ENCODE peak calls at places on chromosomes 2 and 18, in nine cellular contexts. W is choroid plexus epithelial cell, P is coronary artery, Z is uterus, G is cardiac muscle cell, Y is astrocyte of the spinal cord, Q is pancreas, A is PC-3, R is esophagus squamous epithelium. H is an unnamed sample.

GRCh38 chr18:46220116-46220515 is 115.9 kb downstream of the HAUS1 start:
- DNase-seq in W (peak; percentile 63), P (no peak), Z (no peak), G (no peak), Y (peak; percentile 59), Q (no peak), A (peak; percentile 16), R (no peak), H (no peak)

GRCh38 chr2:118437501-118437900 is 349.2 kb downstream of the INSIG2 start:
- DNase-seq in W (no peak), P (no peak), Z (no peak), G (no peak), Y (peak; percentile 10), Q (no peak), A (no peak), R (no peak), H (no peak)

GRCh38 chr2:163157411-163157810 is 318.8 kb upstream of the KCNH7 start:
- DNase-seq in W (peak; percentile 72), P (no peak), Z (no peak), G (no peak), Y (peak; percentile 53), Q (no peak), A (no peak), R (no peak), H (no peak)

GRCh38 chr2:158914731-158915130 is 53.7 kb upstream of the TANC1 start:
- DNase-seq in W (no peak), P (no peak), Z (no peak), G (no peak), Y (no peak), Q (no peak), A (no peak), R (no peak), H (no peak)

GRCh38 chr2:23843051-23843976 is 83.6 kb downstream of the ATAD2B start:
- DNase-seq in W (peak; percentile 10), P (no peak), Z (peak; percentile 51), G (no peak), Y (peak; percentile 34), Q (no peak), A (no peak), R (no peak), H (no peak)

GRCh38 chr2:117888897-117889296 is 74.4 kb downstream of the DDX18 start:
- DNase-seq in W (no peak), P (no peak), Z (no peak), G (no peak), Y (no peak), Q (no peak), A (no peak), R (no peak), H (no peak)

GRCh38 chr2:68420254-68420910 is 46.7 kb downstream of the FBXO48 start:
- DNase-seq in W (peak; percentile 70), P (no peak), Z (no peak), G (no peak), Y (peak; percentile 19), Q (no peak), A (no peak), R (no peak), H (no peak)

GRCh38 chr2:39099820-39100728 is 20.8 kb downstream of the SOS1 start:
- DNase-seq in W (peak; percentile 57), P (no peak), Z (no peak), G (no peak), Y (peak; percentile 17), Q (no peak), A (peak; percentile 46), R (no peak), H (no peak)

GRCh38 chr2:217628061-217628460 is 374.7 kb downstream of the TNS1 start:
- DNase-seq in W (no peak), P (peak; percentile 16), Z (no peak), G (no peak), Y (no peak), Q (no peak), A (no peak), R (no peak), H (no peak)

GRCh38 chr2:152189622-152190495 is 14.3 kb upstream of the STAM2 start:
- DNase-seq in W (peak; percentile 87), P (no peak), Z (peak; percentile 53), G (peak; percentile 59), Y (peak; percentile 75), Q (no peak), A (peak; percentile 80), R (no peak), H (no peak)

GRCh38 chr2:5453224-5453623 is 239.0 kb upstream of the SOX11 start:
- DNase-seq in W (no peak), P (no peak), Z (no peak), G (no peak), Y (no peak), Q (no peak), A (no peak), R (no peak), H (no peak)

GRCh38 chr2:153145470-153145869 is 333.1 kb downstream of the RPRM start:
- DNase-seq in W (no peak), P (no peak), Z (no peak), G (no peak), Y (no peak), Q (no peak), A (no peak), R (no peak), H (no peak)

GRCh38 chr2:60745761-60746160 is 10.3 kb upstream of the PAPOLG start:
- DNase-seq in W (no peak), P (no peak), Z (no peak), G (no peak), Y (no peak), Q (no peak), A (no peak), R (no peak), H (no peak)

GRCh38 chr18:56083097-56083865 is 495.3 kb upstream of the TCF4 start:
- DNase-seq in W (peak; percentile 55), P (no peak), Z (peak; percentile 25), G (no peak), Y (peak; percentile 64), Q (peak; percentile 41), A (no peak), R (no peak), H (no peak)
- TF ChIP-seq CTCF in W (peak; percentile 21), P (no peak), Z (no peak), G (peak; percentile 32), Y (peak; percentile 16), Q (no peak), A (peak; percentile 22), R (no peak), H (no peak)

GRCh38 chr2:232402518-232402917 is 4.1 kb upstream of the ALPG start:
- DNase-seq in W (no peak), P (no peak), Z (no peak), G (no peak), Y (no peak), Q (no peak), A (no peak), R (no peak), H (no peak)
- H3K4me3 ChIP-seq in W (no peak overlapping the region), P (no peak overlapping the region), Z (no peak overlapping the region), G (no peak overlapping the region), Y (no peak overlapping the region), Q (no peak overlapping the region), A (no peak overlapping the region), R (no peak overlapping the region), H (no peak overlapping the region)

GRCh38 chr2:106193491-106193976 is 567 bp downstream of the UXS1 start:
- DNase-seq in W (peak; percentile 8), P (peak; percentile 78), Z (peak; percentile 24), G (peak; percentile 72), Y (peak; percentile 15), Q (peak; percentile 74), A (no peak), R (no peak), H (no peak)

GRCh38 chr2:106195456-106195855 is 1.4 kb upstream of the UXS1 start:
- DNase-seq in W (no peak), P (no peak), Z (no peak), G (no peak), Y (no peak), Q (no peak), A (no peak), R (no peak), H (no peak)

GRCh38 chr2:106195996-106196395 is 1.9 kb upstream of the UXS1 start:
- DNase-seq in W (no peak), P (no peak), Z (no peak), G (no peak), Y (no peak), Q (no peak), A (no peak), R (no peak), H (no peak)

GRCh38 chr2:106192752-106193490 is 1.2 kb downstream of the UXS1 start:
- DNase-seq in W (peak; percentile 98), P (no peak), Z (peak; percentile 23), G (peak; percentile 36), Y (peak; percentile 80), Q (no peak), A (peak; percentile 55), R (no peak), H (peak; percentile 36)

GRCh38 chr2:106193977-106194778 is at the start of gene UXS1:
- DNase-seq in W (peak; percentile 98), P (peak; percentile 98), Z (peak; percentile 98), G (peak; percentile 98), Y (peak; percentile 98), Q (peak; percentile 98), A (peak; percentile 97), R (peak; percentile 78), H (peak; percentile 96)
- TF ChIP-seq CTCF in W (no peak), P (no peak), Z (no peak), G (no peak), Y (no peak), Q (no peak), A (no peak), R (no peak), H (no peak)

DNA sequence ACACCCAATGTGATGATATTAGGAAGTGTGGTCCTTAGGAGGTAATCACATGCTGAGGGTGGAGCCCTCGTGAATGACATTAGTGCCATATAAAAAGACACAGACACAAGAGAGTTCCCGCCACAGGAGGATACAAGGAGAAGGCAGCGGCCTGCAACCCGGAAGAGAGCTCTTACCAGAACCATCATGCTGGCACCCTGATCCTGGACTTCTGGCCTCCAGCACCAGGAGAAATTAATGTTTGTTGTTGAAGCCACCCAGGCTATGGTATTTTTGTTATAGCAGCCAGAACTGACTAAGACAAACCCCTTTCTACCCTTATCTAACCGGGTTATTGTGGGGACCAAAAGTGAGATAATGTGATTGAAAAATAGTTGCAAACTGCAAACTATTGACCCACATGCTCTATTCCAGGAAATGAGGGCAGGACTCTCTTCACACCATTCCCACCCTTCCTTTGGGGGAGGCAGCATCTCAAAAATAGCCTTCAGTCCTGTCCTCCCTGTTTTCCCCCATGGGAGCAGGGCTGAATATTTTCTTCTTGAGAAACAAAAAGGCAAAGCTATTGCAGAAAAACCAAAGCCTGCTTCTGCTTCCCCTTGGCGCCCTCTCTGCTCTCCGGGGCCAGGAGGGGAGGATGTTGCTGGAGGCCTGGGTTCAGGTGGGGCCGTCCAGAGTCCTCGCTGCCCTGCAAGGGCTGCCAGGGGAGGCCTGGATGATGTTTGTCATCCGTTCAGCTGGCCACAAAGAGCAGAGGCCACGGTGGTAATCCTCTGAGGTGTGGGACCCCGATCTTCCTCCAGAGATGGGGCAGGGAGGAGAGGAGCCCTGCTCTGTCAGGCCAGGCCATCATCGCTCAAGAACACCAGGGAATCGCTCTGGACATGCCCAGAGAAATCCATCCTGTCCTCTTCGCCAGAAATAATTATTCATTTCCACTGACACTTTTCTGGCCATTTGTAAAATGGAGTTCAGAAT is 73.8 kb upstream of the HAAO start:
- DNase-seq in W (no peak), P (no peak), Z (peak; percentile 65), G (no peak), Y (no peak), Q (no peak), A (no peak), R (no peak), H (no peak)
- H3K4me3 ChIP-seq in W (no peak overlapping the region), P (no peak overlapping the region), Z (no peak overlapping the region), G (no peak overlapping the region), Y (no peak overlapping the region), Q (no peak overlapping the region), A (no peak overlapping the region), R (no peak overlapping the region), H (no peak overlapping the region)